ENCODE peak calls at places on chromosome 2, in five cellular contexts. J, K, G, H and F are unnamed samples. For H3K4me1, the result is how much of the 10 kb centered on the place peaks cover.

GRCh38 chr2:175854149-175854548 is 147.9 kb downstream of the LNPK start:
- DNase-seq in G (no peak), K (no peak), J (no peak), H (no peak), F (no peak)

GRCh38 chr2:36779462-36779861 is 83.0 kb downstream of the VIT start:
- DNase-seq in G (no peak), K (no peak), J (no peak), H (no peak), F (no peak)

GRCh38 chr2:169818241-169818640 is 6.5 kb downstream of the METTL5 start:
- DNase-seq in G (no peak), H (no peak), K (no peak), J (no peak), F (no peak)

GRCh38 chr2:1598800-1599199 is 145.5 kb downstream of the PXDN start:
- DNase-seq in G (no peak), H (peak), J (no peak), K (no peak), F (no peak)

GRCh38 chr2:236705295-236706114 is 135.9 kb downstream of the ACKR3 start:
- DNase-seq in G (no peak), K (no peak), J (peak), H (no peak), F (no peak)

GRCh38 chr2:182038579-182038978 is 52.9 kb downstream of the PPP1R1C start:
- DNase-seq in K (no peak), J (no peak), H (no peak), G (peak), F (no peak)

GRCh38 chr2:138095336-138095735 is 131.1 kb downstream of the HNMT start:
- DNase-seq in H (no peak), G (no peak), J (no peak), K (no peak), F (no peak)

GRCh38 chr2:39142012-39142346 is 21.1 kb upstream of the SOS1 start:
- DNase-seq in K (no peak), J (no peak), G (no peak), H (no peak), F (no peak)

GRCh38 chr2:55010915-55011314 is 39.3 kb downstream of the RTN4 start:
- DNase-seq in J (no peak), G (peak), H (no peak), K (no peak), F (no peak)

GRCh38 chr2:199278099-199278498 is 179.6 kb downstream of the SATB2 start:
- DNase-seq in G (no peak), J (no peak), H (no peak), K (no peak), F (no peak)

GRCh38 chr2:214810670-214811069 is 1.2 kb upstream of the BARD1 start:
- DNase-seq in G (no peak), J (no peak), H (no peak), K (peak), F (no peak)

GRCh38 chr2:69594341-69594740 is 49.2 kb downstream of the AAK1 start:
- DNase-seq in H (no peak), K (no peak), J (no peak), G (no peak), F (no peak)

GRCh38 chr2:64978514-64979268 is 10.5 kb upstream of the SLC1A4 start:
- DNase-seq in H (peak), J (no peak), G (peak), K (no peak), F (no peak)

GRCh38 chr2:30073523-30073922 is 73.3 kb upstream of the YPEL5 start:
- DNase-seq in H (no peak), J (no peak), K (no peak), G (no peak), F (peak)

GRCh38 chr2:28951910-28952805 is 28.9 kb upstream of the TOGARAM2 start:
- DNase-seq in J (peak), K (no peak), G (peak), H (peak), F (no peak)

GRCh38 chr2:121092095-121092494 is 192.9 kb downstream of the TFCP2L1 start:
- DNase-seq in H (no peak), J (no peak), G (no peak), K (peak), F (no peak)

GRCh38 chr2:240993446-240994160 is 4.8 kb upstream of the SNED1 start:
- DNase-seq in G (no peak), J (no peak), H (peak), K (no peak), F (no peak)

GRCh38 chr2:28915939-28916338 is 21.5 kb downstream of the WDR43 start:
- DNase-seq in J (no peak), H (no peak), G (peak), K (no peak), F (no peak)

DNA sequence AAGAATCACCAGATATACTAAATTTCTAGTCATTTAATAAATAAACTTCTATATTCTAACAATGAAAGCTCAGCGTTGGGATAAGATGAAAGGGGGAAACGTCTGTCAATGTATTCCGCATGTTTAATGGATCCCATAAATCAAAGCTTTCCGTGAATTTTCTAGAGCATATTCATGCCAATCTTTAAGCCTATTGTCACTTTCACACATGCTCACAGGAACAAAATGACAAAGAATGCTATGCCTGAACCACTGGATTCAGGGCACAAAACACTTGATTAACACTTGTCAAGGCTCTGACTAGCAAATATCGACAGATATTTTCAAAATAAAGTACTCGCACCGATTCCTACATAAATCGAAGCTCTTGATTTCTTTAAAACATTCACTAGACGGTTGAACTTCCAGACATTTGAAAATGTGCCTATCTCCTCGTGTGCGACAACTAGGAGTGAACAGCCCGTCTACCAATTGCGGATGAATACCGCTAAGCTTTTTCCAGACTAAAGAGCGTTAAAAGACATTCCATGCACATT is 1.8 kb downstream of the TLK1 start:
- DNase-seq in K (no peak), H (no peak), J (no peak), G (no peak), F (no peak)
- H3K4me1 ChIP-seq in K (under half), H (under half), J (under half), G (under half), F (half or more)

GRCh38 chr2:43406643-43407042 is 180.2 kb upstream of the ZFP36L2 start:
- DNase-seq in K (no peak), H (no peak), J (no peak), G (no peak), F (no peak)

GRCh38 chr2:43407826-43408783 is 181.7 kb upstream of the ZFP36L2 start:
- DNase-seq in J (no peak), H (no peak), K (no peak), G (no peak), F (no peak)

GRCh38 chr2:43410055-43410604 is 183.7 kb upstream of the ZFP36L2 start:
- DNase-seq in J (no peak), K (no peak), H (no peak), G (no peak), F (no peak)

GRCh38 chr2:43405829-43406228 is 179.4 kb upstream of the ZFP36L2 start:
- DNase-seq in H (no peak), K (no peak), G (no peak), J (no peak), F (no peak)

DNA sequence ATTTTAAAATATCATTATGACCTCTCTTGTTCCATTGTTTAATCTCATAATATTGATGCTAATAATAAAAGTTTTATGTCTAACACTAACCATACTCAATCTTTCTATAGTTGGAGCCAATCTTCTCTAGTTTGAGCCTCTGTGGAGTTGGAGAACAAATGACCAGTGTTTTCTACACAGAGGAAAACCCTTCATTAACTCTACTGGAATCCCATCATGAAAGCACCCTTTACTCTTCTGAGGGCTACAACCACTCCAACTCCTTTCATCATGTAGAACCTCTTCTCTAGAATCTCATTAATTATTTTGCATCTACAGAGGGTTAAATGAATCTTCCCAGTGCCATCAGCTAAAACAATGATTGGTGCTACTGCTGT is 182.4 kb upstream of the ZFP36L2 start:
- DNase-seq in J (no peak), G (no peak), K (no peak), H (no peak), F (no peak)
- H3K4me1 ChIP-seq in J (under half), G (under half), K (under half), H (under half), F (under half)

GRCh38 chr2:47193607-47194006 is 38.5 kb upstream of the STPG4 start:
- DNase-seq in J (no peak), G (no peak), H (no peak), K (no peak), F (peak)
- H3K4me1 ChIP-seq in J (under half), G (half or more), H (half or more), K (under half), F (under half)

GRCh38 chr2:217945530-217945929 is 57.3 kb downstream of the TNS1 start:
- DNase-seq in K (no peak), H (no peak), G (no peak), J (no peak), F (no peak)
- H3K4me1 ChIP-seq in K (under half), H (under half), G (under half), J (under half), F (half or more)

GRCh38 chr2:99487906-99488305 is 1.9 kb downstream of the REV1 start:
- DNase-seq in H (no peak), J (no peak), K (no peak), G (no peak), F (no peak)
- H3K4me1 ChIP-seq in H (under half), J (half or more), K (under half), G (under half), F (under half)

DNA sequence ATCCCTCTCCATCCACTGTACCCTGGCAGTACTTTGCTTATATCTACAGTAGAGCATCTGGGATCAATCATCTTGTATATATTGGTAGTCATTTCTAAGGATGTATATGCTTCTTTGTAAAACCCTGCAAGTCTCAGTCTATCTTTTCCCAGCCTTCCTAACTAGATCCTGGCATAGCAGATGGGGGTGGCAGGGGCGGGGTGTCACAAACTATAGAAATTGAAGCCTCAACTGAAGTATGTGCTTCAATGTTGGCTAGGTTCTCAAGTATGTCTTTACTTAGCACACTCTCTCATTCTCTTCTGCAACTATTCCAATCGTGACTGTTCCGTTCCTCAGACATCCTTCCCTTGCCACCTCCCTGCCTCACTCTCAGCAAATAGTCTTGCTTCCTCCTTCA is 30.1 kb upstream of the AGPS start:
- DNase-seq in H (no peak), J (no peak), G (no peak), K (no peak), F (no peak)
- H3K4me1 ChIP-seq in H (under half), J (under half), G (under half), K (under half), F (under half)